ENCODE peak calls at places on chromosomes 11 and 22, in six cellular contexts. G, C, N, L, B and S are unnamed samples.

GRCh38 chr11:13928566-13929251 is 33.8 kb upstream of the SPON1 start:
- DNase-seq in L (peak; percentile 73), G (no peak), N (no peak), B (peak; percentile 33), C (peak; percentile 24), S (no peak)

GRCh38 chr11:44727114-44727372 is 281 bp downstream of the TSPAN18 start:
- DNase-seq in C (no peak), N (no peak), B (no peak), G (no peak), L (no peak), S (no peak)

GRCh38 chr11:73531386-73531785 is 66.5 kb downstream of the FAM168A start:
- DNase-seq in G (no peak), B (no peak), N (no peak), L (no peak), C (no peak), S (no peak)

GRCh38 chr11:67023957-67024353 is 1.0 kb downstream of the SYT12 start:
- DNase-seq in G (no peak), N (no peak), L (no peak), B (no peak), C (no peak), S (no peak)

GRCh38 chr22:48021946-48022345 is 1259.5 kb downstream of the TBC1D22A start:
- DNase-seq in N (no peak), G (no peak), C (no peak), B (no peak), L (no peak), S (no peak)

GRCh38 chr22:40542821-40543540 is 93.5 kb downstream of the MRTFA start:
- DNase-seq in L (no peak), N (no peak), C (no peak), B (no peak), G (no peak), S (no peak)

GRCh38 chr11:61580292-61580888 is 486 bp downstream of the SYT7 start:
- DNase-seq in N (no peak), C (no peak), G (no peak), B (no peak), L (peak; percentile 17), S (no peak)

GRCh38 chr11:20327377-20327776 is 36.1 kb upstream of the HTATIP2 start:
- DNase-seq in N (no peak), G (no peak), L (no peak), B (no peak), C (no peak), S (no peak)

GRCh38 chr11:89327885-89328284 is 150.2 kb downstream of the TYR start:
- DNase-seq in B (no peak), G (no peak), C (no peak), L (no peak), N (no peak), S (no peak)

GRCh38 chr22:43152355-43153071 is 1.2 kb downstream of the TSPO start:
- DNase-seq in L (peak; percentile 25), C (peak; percentile 66), N (peak; percentile 60), G (peak; percentile 31), B (peak; percentile 62), S (peak; percentile 62)

GRCh38 chr22:42939941-42940653 is 74.9 kb downstream of the PACSIN2 start:
- DNase-seq in B (no peak), L (no peak), N (no peak), C (no peak), G (no peak), S (no peak)

GRCh38 chr11:111344032-111344431 is 35.0 kb downstream of the POU2AF1 start:
- DNase-seq in G (no peak), L (no peak), N (peak; percentile 81), C (peak; percentile 81), B (peak; percentile 78), S (peak; percentile 71)

GRCh38 chr22:16559056-16559955 is 33.3 kb downstream of the CCT8L2 start:
- DNase-seq in G (no peak), C (no peak), L (no peak), B (no peak), N (no peak), S (no peak)

GRCh38 chr11:22930816-22931594 is 70.7 kb upstream of the CCDC179 start:
- DNase-seq in C (no peak), L (no peak), B (no peak), N (no peak), G (no peak), S (no peak)

GRCh38 chr11:75733346-75734107 is 15.9 kb downstream of the MOGAT2 start:
- DNase-seq in N (no peak), G (no peak), B (no peak), C (no peak), L (no peak), S (peak; percentile 36)

GRCh38 chr22:46734830-46735453 is 3.1 kb downstream of the CERK start:
- DNase-seq in B (no peak), L (no peak), N (no peak), C (no peak), G (no peak), S (no peak)

GRCh38 chr22:17647452-17647851 is 8.9 kb downstream of the BCL2L13 start:
- DNase-seq in L (no peak), N (no peak), C (no peak), B (no peak), G (no peak), S (no peak)

GRCh38 chr11:40281055-40281580 is 1178.3 kb downstream of the LRRC4C start:
- DNase-seq in L (no peak), N (no peak), B (no peak), G (no peak), C (no peak), S (no peak)

GRCh38 chr22:33519140-33519973 is 400.9 kb downstream of the LARGE1 start:
- DNase-seq in L (peak; percentile 13), B (peak; percentile 67), C (peak; percentile 54), N (peak; percentile 65), G (no peak), S (no peak)

GRCh38 chr11:61279934-61280656 is 15.0 kb downstream of the VWCE start:
- DNase-seq in G (no peak), L (no peak), B (no peak), N (no peak), C (no peak), S (no peak)

GRCh38 chr11:84645988-84646689 is 981.0 kb downstream of the DLG2 start:
- DNase-seq in B (no peak), L (no peak), C (no peak), G (no peak), N (no peak), S (no peak)

GRCh38 chr11:131880976-131881375 is 510.6 kb downstream of the NTM start:
- DNase-seq in C (no peak), B (no peak), L (no peak), N (no peak), G (no peak), S (no peak)

GRCh38 chr11:3166268-3167142 is 1.4 kb upstream of the OSBPL5 start:
- DNase-seq in C (no peak), N (no peak), G (no peak), L (peak; percentile 48), B (peak; percentile 17), S (no peak)

GRCh38 chr11:116703421-116703820 is 69.4 kb downstream of the BUD13 start:
- DNase-seq in C (no peak), N (no peak), L (no peak), B (no peak), G (no peak), S (no peak)

DNA sequence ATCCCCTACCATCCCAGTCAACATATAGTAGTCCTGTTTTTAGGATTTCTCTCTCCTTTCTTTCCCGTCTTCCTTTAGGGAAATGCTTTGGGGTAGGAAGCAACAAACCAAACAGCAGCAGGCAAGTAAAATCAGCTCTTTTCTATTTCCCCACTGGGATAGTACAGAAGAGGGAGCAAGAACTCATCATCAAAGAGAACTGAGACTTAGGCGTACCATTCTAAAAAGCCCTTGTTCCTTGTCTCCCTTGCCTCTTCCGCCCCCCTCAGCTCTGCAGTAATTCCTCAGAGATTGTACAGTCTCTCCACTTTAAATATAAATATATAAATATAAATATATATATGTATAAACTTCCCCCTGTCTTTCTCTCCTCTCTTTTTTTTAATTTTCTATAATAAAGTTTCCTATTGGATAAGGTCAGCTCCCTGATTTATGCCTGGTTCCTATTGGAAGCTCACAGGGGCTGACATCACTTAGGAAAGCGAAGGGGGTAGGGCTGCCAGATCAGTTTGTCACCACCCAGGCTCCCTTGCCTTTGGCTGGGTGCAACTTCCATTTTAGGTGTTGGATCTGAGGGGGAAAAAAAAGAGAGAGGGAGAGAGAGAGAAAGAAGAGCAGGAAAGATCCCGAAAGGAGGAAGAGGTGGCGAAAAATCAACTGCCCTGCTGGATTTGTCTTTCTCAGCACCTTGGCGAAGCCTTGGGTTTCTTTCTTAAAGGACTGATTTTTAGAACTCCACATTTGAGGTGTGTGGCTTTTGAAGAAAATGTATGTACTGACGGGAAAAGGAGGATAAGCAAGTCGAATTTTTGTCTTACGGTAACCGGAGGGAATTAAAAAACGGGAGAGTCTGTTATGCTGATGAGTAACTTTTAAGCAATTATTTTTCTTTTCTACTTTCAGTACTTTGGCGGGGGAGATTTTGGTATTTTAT is at the start of gene CTNND1:
- DNase-seq in N (peak; percentile 95), C (peak; percentile 95), G (no peak), L (peak; percentile 94), B (peak; percentile 94), S (peak; percentile 92)
- TF ChIP-seq POLR2A in N (peak; percentile 75), C (peak; percentile 82), G (peak; percentile 71), L (peak; percentile 94), B (peak; percentile 71), S (peak; percentile 80)

DNA sequence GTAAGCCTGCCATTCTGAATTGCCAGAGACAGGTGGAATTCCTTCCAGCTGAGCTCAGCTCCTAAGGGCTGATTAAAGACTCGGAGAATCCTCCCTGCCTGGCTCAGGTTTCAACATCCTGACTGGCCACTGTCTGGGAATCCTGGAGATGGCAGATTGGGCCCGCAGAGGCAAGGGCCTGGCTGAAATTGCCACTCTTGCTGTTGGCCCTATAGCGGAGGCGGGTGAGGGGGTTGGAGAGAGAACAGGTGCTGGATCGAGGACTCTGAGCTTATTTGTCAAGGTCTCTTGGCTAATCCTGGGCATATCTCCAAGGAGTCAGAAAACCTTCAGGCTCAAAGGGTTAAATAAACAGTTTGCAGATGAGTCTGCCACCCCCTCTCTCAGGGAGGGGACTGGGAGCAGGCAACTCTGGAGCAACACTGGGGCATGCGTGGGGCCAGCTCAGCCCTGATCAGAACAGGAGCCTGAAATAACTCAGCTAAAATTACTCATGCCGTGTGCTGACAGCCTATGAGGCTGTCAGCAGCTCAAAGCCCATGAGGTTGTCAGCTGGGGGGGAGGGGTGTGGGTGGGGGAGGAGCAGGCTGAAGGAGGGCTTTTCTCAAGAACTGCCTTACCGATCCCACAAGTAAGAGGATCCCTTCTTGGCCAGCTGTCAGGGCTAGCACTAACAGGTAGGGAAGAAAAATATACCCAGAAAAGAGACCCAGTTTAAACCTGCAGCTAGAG is 14.7 kb upstream of the MFRP start:
- DNase-seq in C (no peak), L (peak; percentile 88), N (peak; percentile 81), G (no peak), B (peak; percentile 71), S (peak; percentile 96)
- H3K27ac ChIP-seq in C (peak overlapping the region; percentile 6), L (peak overlapping the region; percentile 57), N (peak overlapping the region; percentile 87), G (peak overlapping the region; percentile 89), B (peak overlapping the region; percentile 55), S (peak overlapping the region; percentile 98)

DNA sequence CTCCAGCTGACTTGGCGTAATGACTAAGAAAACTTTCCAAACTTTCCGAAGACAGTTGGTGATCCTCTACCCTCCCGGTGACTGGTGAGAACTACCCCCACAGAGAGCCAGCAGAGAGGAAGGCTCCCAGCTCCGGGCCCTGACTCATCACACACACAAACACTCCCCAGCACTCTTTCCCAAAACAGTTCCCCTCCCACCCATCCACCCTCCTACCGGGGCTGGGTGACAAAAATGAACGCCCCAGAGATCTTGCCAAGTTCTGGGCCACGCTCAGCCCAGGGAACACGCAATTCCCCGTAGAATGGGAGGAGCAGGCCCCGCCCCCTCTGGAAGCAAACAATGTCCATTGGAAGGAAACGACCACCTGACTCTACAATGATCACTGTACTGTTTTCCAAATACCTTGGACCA is 21.3 kb upstream of the JAM3 start:
- DNase-seq in C (peak; percentile 67), B (peak; percentile 93), L (no peak), N (peak; percentile 95), G (no peak), S (peak; percentile 75)
- TF ChIP-seq POLR2A in C (peak; percentile 12), B (no peak), L (no peak), N (peak; percentile 35), G (no peak), S (no peak)

GRCh38 chr11:48055292-48056132 is 75.2 kb downstream of the PTPRJ start:
- DNase-seq in N (no peak), L (peak; percentile 56), G (no peak), B (no peak), C (no peak), S (no peak)
- H3K27ac ChIP-seq in N (no peak overlapping the region), L (peak overlapping the region; percentile 54), G (peak overlapping the region; percentile 47), B (no peak overlapping the region), C (no peak overlapping the region), S (no peak overlapping the region)